ENCODE peak calls at places on chromosomes 11 and 22, in nine cellular contexts. R, X, S, U, Q, W, E, C and Z are unnamed samples.

GRCh38 chr11:44305643-44306468 is 4.1 kb downstream of the ALX4 start:
- DNase-seq in R (no peak), W (no peak), X (no peak), U (no peak), E (no peak), Q (no peak), C (no peak), S (no peak), Z (no peak)

GRCh38 chr22:27139935-27140493 is 482.6 kb downstream of the MIAT start:
- DNase-seq in Q (no peak), S (peak; percentile 82), U (peak; percentile 36), W (no peak), E (peak; percentile 78), C (peak; percentile 83), X (no peak), R (peak; percentile 62), Z (peak; percentile 39)

GRCh38 chr11:67640021-67640757 is 626 bp upstream of the TBX10 start:
- DNase-seq in R (no peak), W (peak; percentile 73), E (no peak), X (no peak), Q (peak; percentile 58), S (peak; percentile 77), C (peak; percentile 33), U (no peak), Z (peak; percentile 12)

GRCh38 chr11:36774603-36775002 is 176.6 kb upstream of the RAG2 start:
- DNase-seq in E (no peak), C (peak; percentile 17), S (no peak), W (no peak), X (no peak), U (no peak), Q (no peak), R (peak; percentile 92), Z (peak; percentile 76)

GRCh38 chr11:693415-693831 is 1.6 kb downstream of the DEAF1 start:
- DNase-seq in W (no peak), Q (no peak), U (no peak), E (no peak), S (no peak), X (no peak), R (peak; percentile 46), C (no peak), Z (no peak)

GRCh38 chr11:2810401-2811205 is 75.0 kb downstream of the CDKN1C start:
- DNase-seq in W (no peak), R (no peak), C (no peak), Q (no peak), U (peak; percentile 31), X (no peak), E (no peak), S (no peak), Z (no peak)

GRCh38 chr11:75326439-75326810 is 25.0 kb downstream of the ARRB1 start:
- DNase-seq in R (no peak), S (no peak), W (no peak), U (no peak), C (no peak), Q (no peak), X (no peak), E (no peak), Z (no peak)

GRCh38 chr22:23762866-23763578 is at the start of gene C22orf15:
- DNase-seq in Q (no peak), C (peak; percentile 29), X (no peak), S (no peak), W (peak; percentile 30), E (no peak), U (no peak), R (no peak), Z (no peak)

DNA sequence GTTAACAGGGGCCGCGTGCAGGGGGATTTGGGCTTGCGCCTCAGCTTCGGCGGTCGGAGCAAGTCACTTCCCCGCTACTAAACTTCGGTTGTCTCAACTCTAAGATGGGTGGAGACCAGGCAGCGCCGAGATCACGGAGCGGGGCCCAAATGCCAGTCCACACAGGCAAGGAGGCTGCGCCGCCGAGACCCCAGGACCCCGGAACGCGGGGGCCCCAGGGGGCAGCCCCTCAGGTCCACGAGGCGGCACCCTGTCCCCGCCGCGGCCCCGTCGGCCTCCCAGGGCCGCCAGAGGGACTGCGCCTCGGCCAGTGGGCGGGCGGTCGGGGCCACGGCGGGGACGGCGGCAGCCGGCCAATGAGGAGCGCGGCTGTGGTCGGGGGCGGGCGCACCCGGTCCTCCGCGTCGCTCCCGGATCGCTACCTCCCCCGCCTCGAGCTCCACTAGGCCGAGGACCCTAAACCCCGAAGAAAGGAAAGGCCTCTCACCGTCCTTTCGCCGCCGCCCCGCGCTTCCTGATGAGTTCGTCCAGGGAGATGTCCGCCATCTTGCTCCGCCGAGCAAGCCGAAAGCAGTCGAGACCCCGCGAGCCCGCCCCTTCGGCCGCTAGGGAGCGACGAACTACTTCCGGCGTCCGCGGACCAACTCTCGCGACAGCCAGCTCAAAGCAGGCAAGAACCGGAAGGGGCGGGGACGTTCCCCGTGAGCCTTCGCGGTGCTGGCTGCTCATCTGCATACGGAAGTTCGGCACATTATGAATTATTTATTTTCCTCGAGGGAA is at the start of gene POLDIP3:
- DNase-seq in X (no peak), E (peak; percentile 99), W (peak; percentile 90), Q (peak; percentile 97), C (peak; percentile 98), U (peak; percentile 99), S (peak; percentile 99), R (peak; percentile 95), Z (peak; percentile 87)
- TF ChIP-seq CTCF in X (peak; percentile 25), E (no peak), W (no peak), Q (no peak), C (peak; percentile 34), U (peak; percentile 34), S (peak; percentile 24), R (peak; percentile 33), Z (no peak)

GRCh38 chr11:117179048-117179999 is 781 bp downstream of the SIDT2 start:
- DNase-seq in E (peak; percentile 62), W (peak; percentile 65), X (no peak), S (peak; percentile 63), Q (peak; percentile 38), C (no peak), U (no peak), R (peak; percentile 17), Z (no peak)

GRCh38 chr11:117175781-117176180 is 2.8 kb upstream of the SIDT2 start:
- DNase-seq in X (no peak), C (no peak), Q (no peak), S (no peak), R (no peak), W (no peak), E (no peak), U (no peak), Z (no peak)

GRCh38 chr11:117178210-117179034 is at the start of gene SIDT2:
- DNase-seq in W (peak; percentile 86), S (peak; percentile 99), R (peak; percentile 85), X (peak; percentile 78), U (peak; percentile 95), E (peak; percentile 97), C (peak; percentile 92), Q (peak; percentile 87), Z (peak; percentile 83)

GRCh38 chr11:117176186-117176585 is 2.4 kb upstream of the SIDT2 start:
- DNase-seq in R (no peak), C (no peak), U (no peak), W (no peak), S (no peak), X (no peak), E (no peak), Q (no peak), Z (no peak)

DNA sequence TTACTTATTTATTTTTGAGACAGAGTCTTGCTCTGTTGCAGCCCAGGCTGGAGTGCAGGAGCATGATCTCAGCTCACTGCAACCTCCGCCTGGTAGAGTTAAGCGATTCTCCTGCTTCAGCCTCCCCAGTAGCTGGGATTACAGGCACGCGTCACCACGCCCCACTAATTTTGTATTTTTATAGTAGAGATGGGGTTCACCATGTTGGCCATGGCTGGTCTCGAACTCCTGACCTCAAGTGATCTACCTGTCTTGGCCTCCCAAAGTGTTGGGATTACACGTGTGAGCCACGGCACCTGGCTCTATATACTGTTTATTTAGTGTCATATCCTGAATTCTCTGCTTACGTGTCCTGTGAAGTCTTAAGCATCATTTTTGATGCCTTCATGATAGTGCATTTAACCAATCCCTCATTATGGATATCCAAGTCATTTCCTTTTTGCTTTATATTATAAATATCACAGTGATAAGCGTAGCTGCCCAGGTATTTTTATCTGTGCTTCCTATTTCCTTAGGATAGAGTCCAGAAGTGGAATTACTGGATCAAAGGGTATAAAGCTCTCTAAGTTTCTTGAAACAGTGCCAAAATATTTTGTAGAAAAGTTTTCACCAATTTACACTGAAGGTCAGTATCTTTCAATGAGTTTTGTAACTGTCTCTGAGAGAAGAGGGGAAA is 871 bp upstream of the SIDT2 start:
- DNase-seq in X (no peak), C (no peak), W (no peak), U (no peak), S (no peak), Q (no peak), E (no peak), R (no peak), Z (no peak)
- H3K27ac ChIP-seq in X (peak overlapping the region; percentile 87), C (peak overlapping the region; percentile 67), W (peak overlapping the region; percentile 70), U (peak overlapping the region; percentile 90), S (peak overlapping the region; percentile 90), Q (no peak overlapping the region), E (peak overlapping the region; percentile 95), R (no peak overlapping the region), Z (peak overlapping the region; percentile 78)

GRCh38 chr11:22832315-22833041 is 2.9 kb upstream of the SVIP start:
- DNase-seq in U (no peak), W (peak; percentile 21), E (no peak), R (peak; percentile 26), Q (no peak), S (no peak), C (no peak), X (no peak), Z (no peak)

GRCh38 chr11:22829231-22830081 is at the start of gene SVIP:
- DNase-seq in S (peak; percentile 96), E (peak; percentile 89), W (peak; percentile 92), Q (peak; percentile 96), C (peak; percentile 87), X (peak; percentile 71), R (peak; percentile 85), U (peak; percentile 94), Z (peak; percentile 88)

GRCh38 chr11:22828373-22828772 is 1.2 kb downstream of the SVIP start:
- DNase-seq in W (peak; percentile 18), U (no peak), S (no peak), C (no peak), E (no peak), R (no peak), Q (no peak), X (no peak), Z (no peak)

GRCh38 chr11:22830082-22830414 is 447 bp upstream of the SVIP start:
- DNase-seq in C (no peak), Q (no peak), R (no peak), S (no peak), E (no peak), U (no peak), W (no peak), X (no peak), Z (no peak)
- TF ChIP-seq CTCF in C (no peak), Q (no peak), R (no peak), S (no peak), E (no peak), U (no peak), W (no peak), X (peak; percentile 40), Z (peak; percentile 13)

DNA sequence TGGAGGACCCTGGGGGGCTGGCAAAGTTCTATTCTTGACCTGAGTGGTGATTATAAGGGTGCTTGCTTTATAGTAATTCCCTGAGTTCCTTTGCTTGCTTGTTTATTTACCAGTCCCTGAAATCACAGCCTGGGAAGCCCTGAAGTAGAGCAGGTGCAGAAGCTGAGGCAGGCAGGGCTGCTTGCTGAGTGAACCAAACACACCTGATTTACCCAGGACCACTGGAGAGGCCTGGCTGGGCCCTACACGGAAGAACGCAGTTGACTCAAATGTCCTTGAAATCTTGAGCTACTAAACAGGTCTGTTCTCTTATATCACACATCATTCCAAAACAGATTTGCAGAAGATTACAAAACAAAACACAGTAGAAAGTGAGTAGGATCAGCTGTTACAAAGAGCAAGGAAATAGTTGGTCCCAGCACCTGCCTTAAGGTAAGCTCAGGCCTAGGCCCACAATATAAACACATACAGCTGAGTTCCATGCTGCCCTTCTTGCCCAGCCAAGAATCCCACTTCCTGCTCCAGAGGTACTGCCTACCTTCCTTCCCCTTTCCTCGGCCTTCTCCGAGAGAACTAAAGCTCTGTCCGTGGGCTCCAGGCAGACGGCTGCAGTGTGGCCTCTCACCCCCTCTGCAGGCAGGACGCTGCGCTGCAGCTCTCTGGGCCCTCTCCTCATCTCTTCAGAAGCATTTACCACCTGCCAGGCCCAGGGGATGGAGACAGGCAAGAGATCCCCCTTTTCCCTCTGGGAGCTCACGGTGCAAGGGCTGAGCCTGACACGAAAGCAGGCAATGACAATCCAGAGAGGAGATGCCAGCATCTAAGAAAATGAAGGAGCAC is 46.1 kb upstream of the SCUBE2 start:
- DNase-seq in Q (peak; percentile 71), E (peak; percentile 82), U (peak; percentile 67), S (peak; percentile 79), C (peak; percentile 69), X (peak; percentile 61), W (peak; percentile 74), R (peak; percentile 68), Z (peak; percentile 67)
- H3K27ac ChIP-seq in Q (no peak overlapping the region), E (peak overlapping the region; percentile 14), U (peak overlapping the region; percentile 29), S (no peak overlapping the region), C (no peak overlapping the region), X (peak overlapping the region; percentile 37), W (no peak overlapping the region), R (no peak overlapping the region), Z (peak overlapping the region; percentile 83)